ENCODE peak calls at places on chromosomes 1 and 21, in eight cellular contexts. One of them, this sample, is unnamed.

GRCh38 chr1:181062800-181063428 is 25.6 kb upstream of the IER5 start:
- DNase-seq in sigmoid colon: no peak
- DNase-seq in caudate nucleus: no peak
- DNase-seq in lung: no peak
- DNase-seq in naive thymus-derived CD4-positive, alpha-beta T cell: no peak
- DNase-seq in A549: no peak
- DNase-seq in AG04450: peak
- DNase-seq in OCI-LY7: no peak
- DNase-seq in this sample: no peak

GRCh38 chr1:77504986-77505385 is 177.5 kb downstream of the ZZZ3 start:
- DNase-seq in sigmoid colon: no peak
- DNase-seq in caudate nucleus: no peak
- DNase-seq in lung: no peak
- DNase-seq in naive thymus-derived CD4-positive, alpha-beta T cell: no peak
- DNase-seq in A549: no peak
- DNase-seq in AG04450: no peak
- DNase-seq in OCI-LY7: no peak
- DNase-seq in this sample: no peak

GRCh38 chr1:226533220-226533619 is 15.3 kb upstream of the STUM start:
- DNase-seq in sigmoid colon: no peak
- DNase-seq in caudate nucleus: no peak
- DNase-seq in lung: no peak
- DNase-seq in naive thymus-derived CD4-positive, alpha-beta T cell: no peak
- DNase-seq in A549: no peak
- DNase-seq in AG04450: no peak
- DNase-seq in OCI-LY7: no peak
- DNase-seq in this sample: no peak

GRCh38 chr1:2000432-2000831 is 3.2 kb downstream of the CFAP74 start:
- DNase-seq in sigmoid colon: no peak
- DNase-seq in caudate nucleus: no peak
- DNase-seq in lung: no peak
- DNase-seq in naive thymus-derived CD4-positive, alpha-beta T cell: no peak
- DNase-seq in A549: no peak
- DNase-seq in AG04450: no peak
- DNase-seq in OCI-LY7: no peak
- DNase-seq in this sample: no peak

GRCh38 chr1:111563619-111564018 is 56.0 kb upstream of the RAP1A start:
- DNase-seq in sigmoid colon: no peak
- DNase-seq in caudate nucleus: no peak
- DNase-seq in lung: no peak
- DNase-seq in naive thymus-derived CD4-positive, alpha-beta T cell: no peak
- DNase-seq in A549: peak
- DNase-seq in AG04450: peak
- DNase-seq in OCI-LY7: no peak
- DNase-seq in this sample: peak

GRCh38 chr1:78760858-78761257 is 111.2 kb downstream of the IFI44 start:
- DNase-seq in sigmoid colon: no peak
- DNase-seq in caudate nucleus: no peak
- DNase-seq in lung: no peak
- DNase-seq in naive thymus-derived CD4-positive, alpha-beta T cell: no peak
- DNase-seq in A549: peak
- DNase-seq in AG04450: no peak
- DNase-seq in OCI-LY7: no peak
- DNase-seq in this sample: no peak

GRCh38 chr1:241022366-241022765 is 334.6 kb downstream of the RGS7 start:
- DNase-seq in sigmoid colon: no peak
- DNase-seq in caudate nucleus: no peak
- DNase-seq in lung: no peak
- DNase-seq in naive thymus-derived CD4-positive, alpha-beta T cell: no peak
- DNase-seq in A549: no peak
- DNase-seq in AG04450: no peak
- DNase-seq in OCI-LY7: no peak
- DNase-seq in this sample: no peak

GRCh38 chr1:47993881-47994625 is 3.1 kb downstream of the TRABD2B start:
- DNase-seq in sigmoid colon: no peak
- DNase-seq in caudate nucleus: no peak
- DNase-seq in lung: no peak
- DNase-seq in naive thymus-derived CD4-positive, alpha-beta T cell: no peak
- DNase-seq in A549: no peak
- DNase-seq in AG04450: no peak
- DNase-seq in OCI-LY7: no peak
- DNase-seq in this sample: no peak

GRCh38 chr1:174497461-174497860 is 49.7 kb downstream of the GPR52 start:
- DNase-seq in sigmoid colon: no peak
- DNase-seq in caudate nucleus: no peak
- DNase-seq in lung: no peak
- DNase-seq in naive thymus-derived CD4-positive, alpha-beta T cell: no peak
- DNase-seq in A549: no peak
- DNase-seq in AG04450: no peak
- DNase-seq in OCI-LY7: no peak
- DNase-seq in this sample: no peak

GRCh38 chr1:187244623-187245022 is 415.9 kb downstream of the PLA2G4A start:
- DNase-seq in sigmoid colon: no peak
- DNase-seq in caudate nucleus: no peak
- DNase-seq in lung: no peak
- DNase-seq in naive thymus-derived CD4-positive, alpha-beta T cell: no peak
- DNase-seq in A549: no peak
- DNase-seq in AG04450: no peak
- DNase-seq in OCI-LY7: no peak
- DNase-seq in this sample: no peak

GRCh38 chr1:33388989-33389771 is 41.7 kb downstream of the PHC2 start:
- DNase-seq in sigmoid colon: no peak
- DNase-seq in caudate nucleus: peak
- DNase-seq in lung: no peak
- DNase-seq in naive thymus-derived CD4-positive, alpha-beta T cell: no peak
- DNase-seq in A549: no peak
- DNase-seq in AG04450: no peak
- DNase-seq in OCI-LY7: no peak
- DNase-seq in this sample: no peak

GRCh38 chr1:225389850-225390249 is 38.0 kb downstream of the LBR start:
- DNase-seq in sigmoid colon: no peak
- DNase-seq in caudate nucleus: no peak
- DNase-seq in lung: no peak
- DNase-seq in naive thymus-derived CD4-positive, alpha-beta T cell: no peak
- DNase-seq in A549: no peak
- DNase-seq in AG04450: no peak
- DNase-seq in OCI-LY7: no peak
- DNase-seq in this sample: no peak

GRCh38 chr1:147626739-147627138 is 43.6 kb downstream of the ACP6 start:
- DNase-seq in sigmoid colon: no peak
- DNase-seq in caudate nucleus: no peak
- DNase-seq in lung: no peak
- DNase-seq in naive thymus-derived CD4-positive, alpha-beta T cell: no peak
- DNase-seq in A549: no peak
- DNase-seq in AG04450: no peak
- DNase-seq in OCI-LY7: no peak
- DNase-seq in this sample: no peak

GRCh38 chr1:229031491-229032341 is 239.2 kb upstream of the RAB4A start:
- DNase-seq in sigmoid colon: no peak
- DNase-seq in caudate nucleus: no peak
- DNase-seq in lung: no peak
- DNase-seq in naive thymus-derived CD4-positive, alpha-beta T cell: no peak
- DNase-seq in A549: no peak
- DNase-seq in AG04450: no peak
- DNase-seq in OCI-LY7: no peak
- DNase-seq in this sample: no peak

GRCh38 chr1:1591452-1591851 is 8.5 kb downstream of the FNDC10 start:
- DNase-seq in sigmoid colon: no peak
- DNase-seq in caudate nucleus: no peak
- DNase-seq in lung: no peak
- DNase-seq in naive thymus-derived CD4-positive, alpha-beta T cell: no peak
- DNase-seq in A549: no peak
- DNase-seq in AG04450: no peak
- DNase-seq in OCI-LY7: no peak
- DNase-seq in this sample: no peak

GRCh38 chr1:41485605-41486004 is 1.1 kb upstream of the EDN2 start:
- DNase-seq in sigmoid colon: no peak
- DNase-seq in caudate nucleus: no peak
- DNase-seq in lung: no peak
- DNase-seq in naive thymus-derived CD4-positive, alpha-beta T cell: no peak
- DNase-seq in A549: peak
- DNase-seq in AG04450: no peak
- DNase-seq in OCI-LY7: no peak
- DNase-seq in this sample: peak

GRCh38 chr1:227779651-227780050 is 35.8 kb upstream of the PRSS38 start:
- DNase-seq in sigmoid colon: peak
- DNase-seq in caudate nucleus: no peak
- DNase-seq in lung: no peak
- DNase-seq in naive thymus-derived CD4-positive, alpha-beta T cell: no peak
- DNase-seq in A549: no peak
- DNase-seq in AG04450: no peak
- DNase-seq in OCI-LY7: no peak
- DNase-seq in this sample: no peak

GRCh38 chr21:33266050-33266783 is at the start of gene IL10RB:
- DNase-seq in sigmoid colon: peak
- DNase-seq in caudate nucleus: peak
- DNase-seq in lung: peak
- DNase-seq in naive thymus-derived CD4-positive, alpha-beta T cell: peak
- DNase-seq in A549: peak
- DNase-seq in AG04450: no peak
- DNase-seq in OCI-LY7: peak
- DNase-seq in this sample: peak
- H3K27ac ChIP-seq in sigmoid colon: peak
- H3K27ac ChIP-seq in caudate nucleus: peak
- H3K27ac ChIP-seq in lung: peak
- H3K27ac ChIP-seq in naive thymus-derived CD4-positive, alpha-beta T cell: peak
- H3K27ac ChIP-seq in A549: peak
- H3K27ac ChIP-seq in AG04450: peak
- H3K27ac ChIP-seq in OCI-LY7: peak
- H3K27ac ChIP-seq in this sample: no peak

DNA sequence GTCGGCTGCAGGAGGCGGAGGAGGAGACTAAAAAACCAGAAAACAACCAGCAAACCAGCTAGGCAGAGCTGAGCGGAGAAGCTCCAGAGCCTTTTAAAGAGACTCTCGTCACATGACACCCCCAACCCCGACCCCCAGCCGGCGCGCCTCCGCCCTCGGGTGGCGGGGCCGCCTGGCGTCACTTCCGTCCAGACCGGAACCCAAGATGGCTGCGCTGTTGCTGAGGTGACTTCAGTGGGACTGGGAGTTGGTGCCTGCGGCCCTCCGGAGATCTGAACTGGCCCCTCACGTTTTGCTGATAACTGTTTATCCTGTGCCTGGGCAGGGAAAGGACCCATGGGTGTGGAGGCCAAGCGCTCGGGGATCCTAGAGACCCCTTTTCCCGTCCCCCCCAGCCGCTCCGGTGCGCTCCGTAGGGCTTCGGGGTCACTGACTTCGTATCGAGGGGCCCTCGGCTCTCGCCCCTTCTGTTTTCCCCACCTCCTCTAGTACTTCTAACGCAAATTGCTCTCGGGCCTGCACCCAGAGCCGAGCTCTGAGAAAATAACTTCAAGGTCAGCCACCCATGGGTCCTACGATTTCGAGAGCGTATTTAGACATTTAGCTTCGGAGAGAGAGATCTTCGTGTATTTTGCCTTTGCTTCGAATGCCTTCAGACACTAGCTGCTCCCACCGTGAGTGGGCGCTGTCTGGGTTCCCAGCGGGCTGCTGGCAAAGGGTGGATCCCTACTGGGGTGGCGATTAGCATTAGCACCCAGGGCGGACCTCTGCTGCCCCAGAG is at the start of gene SDHC:
- DNase-seq in sigmoid colon: peak
- DNase-seq in caudate nucleus: peak
- DNase-seq in lung: peak
- DNase-seq in naive thymus-derived CD4-positive, alpha-beta T cell: peak
- DNase-seq in A549: peak
- DNase-seq in AG04450: peak
- DNase-seq in OCI-LY7: peak
- DNase-seq in this sample: peak
- H3K27ac ChIP-seq in sigmoid colon: peak
- H3K27ac ChIP-seq in caudate nucleus: peak
- H3K27ac ChIP-seq in lung: peak
- H3K27ac ChIP-seq in naive thymus-derived CD4-positive, alpha-beta T cell: peak
- H3K27ac ChIP-seq in A549: peak
- H3K27ac ChIP-seq in AG04450: peak
- H3K27ac ChIP-seq in OCI-LY7: peak
- H3K27ac ChIP-seq in this sample: peak

GRCh38 chr1:45518910-45519309 is 2.8 kb downstream of the PRDX1 start:
- DNase-seq in sigmoid colon: no peak
- DNase-seq in caudate nucleus: no peak
- DNase-seq in lung: no peak
- DNase-seq in naive thymus-derived CD4-positive, alpha-beta T cell: no peak
- DNase-seq in A549: no peak
- DNase-seq in AG04450: no peak
- DNase-seq in OCI-LY7: peak
- DNase-seq in this sample: no peak
- H3K27ac ChIP-seq in sigmoid colon: peak
- H3K27ac ChIP-seq in caudate nucleus: peak
- H3K27ac ChIP-seq in lung: no peak
- H3K27ac ChIP-seq in naive thymus-derived CD4-positive, alpha-beta T cell: peak
- H3K27ac ChIP-seq in A549: no peak
- H3K27ac ChIP-seq in AG04450: no peak
- H3K27ac ChIP-seq in OCI-LY7: peak
- H3K27ac ChIP-seq in this sample: no peak

GRCh38 chr1:173482683-173483082 is 5.5 kb downstream of the PRDX6 start:
- DNase-seq in sigmoid colon: no peak
- DNase-seq in caudate nucleus: no peak
- DNase-seq in lung: no peak
- DNase-seq in naive thymus-derived CD4-positive, alpha-beta T cell: no peak
- DNase-seq in A549: no peak
- DNase-seq in AG04450: no peak
- DNase-seq in OCI-LY7: no peak
- DNase-seq in this sample: no peak
- H3K27ac ChIP-seq in sigmoid colon: no peak
- H3K27ac ChIP-seq in caudate nucleus: no peak
- H3K27ac ChIP-seq in lung: no peak
- H3K27ac ChIP-seq in naive thymus-derived CD4-positive, alpha-beta T cell: no peak
- H3K27ac ChIP-seq in A549: no peak
- H3K27ac ChIP-seq in AG04450: no peak
- H3K27ac ChIP-seq in OCI-LY7: no peak
- H3K27ac ChIP-seq in this sample: no peak

DNA sequence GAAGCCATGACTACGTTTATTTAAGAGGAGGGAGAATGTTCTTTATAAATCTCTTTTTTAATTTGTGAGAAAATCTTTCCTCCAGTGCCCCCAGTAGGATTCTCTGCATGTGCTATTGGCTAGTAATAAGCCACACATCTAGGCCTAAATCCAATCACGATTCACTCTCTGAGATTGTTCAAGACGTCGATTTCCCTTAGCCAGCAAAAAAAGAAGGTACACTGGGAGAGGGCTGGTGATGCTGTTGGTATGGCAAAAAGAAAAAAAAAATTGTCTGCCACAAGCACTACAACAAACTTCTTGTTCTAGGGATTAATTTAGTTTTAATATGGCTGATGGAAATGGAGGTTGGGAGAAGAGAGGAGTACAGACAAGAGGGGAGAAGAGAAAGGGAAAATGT is 130.5 kb upstream of the MROH9 start:
- DNase-seq in sigmoid colon: no peak
- DNase-seq in caudate nucleus: no peak
- DNase-seq in lung: no peak
- DNase-seq in naive thymus-derived CD4-positive, alpha-beta T cell: no peak
- DNase-seq in A549: no peak
- DNase-seq in AG04450: no peak
- DNase-seq in OCI-LY7: no peak
- DNase-seq in this sample: no peak
- H3K27ac ChIP-seq in sigmoid colon: no peak
- H3K27ac ChIP-seq in caudate nucleus: no peak
- H3K27ac ChIP-seq in lung: no peak
- H3K27ac ChIP-seq in naive thymus-derived CD4-positive, alpha-beta T cell: no peak
- H3K27ac ChIP-seq in A549: no peak
- H3K27ac ChIP-seq in AG04450: no peak
- H3K27ac ChIP-seq in OCI-LY7: no peak
- H3K27ac ChIP-seq in this sample: no peak